ENCODE peak calls at places on chromosomes 3 and 15, in nine cellular contexts. O is fibroblast of mammary gland; K is AG09309; C is AG10803; V is GM23248; D is CD8-positive, alpha-beta T cell; J is psoas muscle; X is OCI-LY7; H is spleen. M is an unnamed sample.

GRCh38 chr3:59818033-59818936 is 768.5 kb upstream of the CFAP20DC start:
- DNase-seq in J (peak), C (peak), D (no peak), H (no peak), O (peak), V (peak), X (no peak), K (peak), M (no peak)

GRCh38 chr3:137410028-137410427 is 354.1 kb upstream of the SOX14 start:
- DNase-seq in H (no peak), O (no peak), K (no peak), D (no peak), C (no peak), J (no peak), X (no peak), V (no peak), M (no peak)

GRCh38 chr3:30747771-30748281 is 141.4 kb downstream of the TGFBR2 start:
- DNase-seq in C (peak), D (no peak), V (peak), O (peak), K (peak), X (peak), J (no peak), H (no peak), M (no peak)

GRCh38 chr3:125116311-125117069 is 60.7 kb upstream of the HEG1 start:
- DNase-seq in C (peak), K (no peak), O (peak), V (peak), H (no peak), J (no peak), X (no peak), D (no peak), M (no peak)

GRCh38 chr3:153087595-153088566 is 74.1 kb upstream of the RAP2B start:
- DNase-seq in O (peak), D (no peak), C (peak), X (no peak), V (peak), K (peak), H (no peak), J (no peak), M (no peak)

GRCh38 chr3:100257601-100258000 is 3.2 kb upstream of the TBC1D23 start:
- DNase-seq in X (no peak), C (peak), D (no peak), O (peak), H (no peak), V (peak), J (peak), K (peak), M (no peak)

GRCh38 chr15:40618906-40619305 is 24.9 kb downstream of the KNL1 start:
- DNase-seq in K (no peak), J (no peak), D (no peak), H (no peak), X (no peak), V (peak), C (no peak), O (no peak), M (no peak)

GRCh38 chr15:100623301-100623700 is 20.9 kb downstream of the ASB7 start:
- DNase-seq in J (no peak), K (no peak), H (no peak), V (peak), O (peak), C (peak), D (no peak), X (no peak), M (no peak)

GRCh38 chr3:148379763-148380162 is 317.9 kb upstream of the AGTR1 start:
- DNase-seq in K (peak), D (no peak), O (peak), J (no peak), X (peak), C (peak), H (no peak), V (peak), M (peak)

GRCh38 chr3:197356741-197357140 is 58.3 kb upstream of the DLG1 start:
- DNase-seq in O (no peak), X (no peak), D (no peak), J (no peak), K (no peak), C (no peak), H (no peak), V (no peak), M (no peak)
- H3K4me3 ChIP-seq in O (no peak), X (no peak), D (no peak), J (peak), K (no peak), C (peak), H (no peak), V (no peak), M (peak)

GRCh38 chr3:138935505-138935863 is 11.5 kb downstream of the FOXL2 start:
- DNase-seq in H (no peak), C (no peak), D (no peak), X (no peak), O (no peak), V (no peak), J (no peak), K (no peak), M (no peak)
- H3K4me3 ChIP-seq in H (peak), C (no peak), D (peak), X (peak), O (no peak), V (no peak), J (peak), K (no peak), M (peak)

DNA sequence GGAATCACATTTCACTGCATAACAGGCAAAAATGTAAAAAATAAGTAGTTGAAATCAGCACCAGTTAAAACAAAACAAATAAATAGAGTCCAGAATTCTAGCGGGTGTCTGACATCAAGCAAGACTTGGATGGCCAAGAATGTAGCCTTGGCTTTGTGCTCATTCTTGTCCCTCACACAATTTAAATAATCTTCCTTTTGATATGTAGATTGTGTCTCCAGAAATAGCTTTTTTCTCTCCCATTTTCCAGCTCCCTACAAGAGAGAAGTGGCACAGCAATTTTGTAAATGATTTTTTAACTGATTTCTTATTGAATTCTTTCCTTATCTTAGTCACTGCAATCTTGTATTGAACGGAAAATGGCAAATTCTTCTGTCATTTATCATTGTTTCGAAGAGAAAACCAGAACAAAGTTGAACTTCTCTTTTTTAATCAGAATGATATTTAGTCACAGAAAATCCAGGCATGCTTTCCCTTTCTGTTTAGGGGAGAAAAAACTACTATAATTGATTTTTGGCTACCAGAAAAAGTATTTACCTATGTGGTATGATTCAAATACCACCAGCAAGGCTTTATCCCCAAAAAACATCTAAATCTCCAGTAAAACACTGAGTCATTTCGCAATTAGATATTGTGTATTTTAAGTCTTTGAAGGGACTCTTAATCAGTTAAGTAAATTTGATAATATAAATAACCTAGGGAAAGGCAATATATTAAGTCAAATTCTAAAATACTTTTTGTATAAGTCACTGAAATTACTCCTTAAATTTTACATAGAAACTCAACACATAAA is 481.8 kb downstream of the GBE1 start:
- DNase-seq in K (no peak), X (no peak), O (no peak), J (no peak), D (no peak), C (no peak), V (peak), H (no peak), M (no peak)
- H3K4me3 ChIP-seq in K (no peak), X (no peak), O (no peak), J (no peak), D (no peak), C (no peak), V (no peak), H (no peak), M (no peak)

DNA sequence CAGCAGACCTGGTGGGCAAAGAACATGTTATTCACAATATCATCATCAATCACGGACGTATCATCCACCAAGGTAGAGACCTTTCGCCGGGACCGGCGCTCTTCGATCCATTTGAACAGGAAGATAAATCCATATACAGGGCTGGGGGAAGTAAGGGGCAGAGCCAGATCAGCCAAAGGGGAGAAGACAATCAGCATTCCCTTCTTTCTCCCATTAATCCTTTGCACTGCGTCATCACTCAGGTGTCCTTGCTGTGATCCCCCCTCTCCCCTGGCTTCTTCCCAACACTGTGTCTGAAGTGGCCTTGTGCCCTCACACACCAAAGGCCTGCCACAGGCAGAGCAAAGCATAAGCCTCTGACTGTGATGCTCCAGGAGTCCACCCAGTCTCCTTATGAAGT is 36.4 kb downstream of the SEMA3G start:
- DNase-seq in O (no peak), K (no peak), J (peak), X (no peak), D (no peak), V (no peak), H (peak), C (no peak), M (no peak)
- H3K4me3 ChIP-seq in O (peak), K (peak), J (peak), X (peak), D (no peak), V (peak), H (peak), C (peak), M (no peak)

DNA sequence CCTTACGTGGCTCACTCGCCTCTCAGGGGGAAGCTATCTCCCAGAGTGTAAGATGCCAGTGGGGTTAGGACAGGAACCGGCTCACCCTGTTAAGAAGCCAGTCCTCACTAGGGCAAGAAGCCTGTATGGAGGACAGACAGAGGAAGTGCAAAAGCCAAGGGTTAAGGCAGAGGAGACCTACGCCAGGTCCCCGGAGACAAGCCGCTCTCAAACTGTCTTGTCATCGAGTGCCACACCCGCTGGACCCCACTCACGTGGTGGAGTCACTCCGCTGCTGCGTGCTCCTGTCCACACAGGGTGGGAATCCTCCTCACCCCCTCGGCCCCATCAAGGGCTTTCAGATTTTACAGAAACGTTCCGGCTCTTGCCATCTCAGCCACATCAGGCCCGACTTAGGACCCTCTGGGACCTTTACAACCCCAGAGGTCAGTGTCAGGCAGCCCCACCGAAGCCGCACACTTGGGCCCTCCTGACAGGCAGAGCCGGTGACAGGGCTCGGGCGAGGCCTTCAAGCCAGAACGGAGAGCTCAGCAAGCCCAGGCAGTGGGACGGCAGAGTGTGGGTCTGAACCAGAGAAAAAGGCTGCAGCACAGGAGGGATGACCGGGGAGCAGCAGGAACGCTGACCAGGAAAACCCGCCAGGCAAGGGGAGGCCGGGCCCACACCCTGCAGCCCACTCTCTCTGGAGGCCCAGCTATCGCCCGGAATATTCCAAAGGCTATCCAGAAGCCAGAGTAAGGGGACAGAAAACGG is 61.7 kb downstream of the XXYLT1 start:
- DNase-seq in O (no peak), K (no peak), C (peak), V (peak), X (peak), J (peak), D (no peak), H (peak), M (no peak)
- H3K4me3 ChIP-seq in O (peak), K (no peak), C (peak), V (peak), X (no peak), J (peak), D (no peak), H (no peak), M (no peak)

GRCh38 chr3:183306798-183307671 is 54.0 kb downstream of the B3GNT5 start:
- DNase-seq in D (peak), O (peak), J (peak), V (peak), H (peak), K (no peak), C (peak), X (peak), M (peak)
- H3K4me3 ChIP-seq in D (no peak), O (no peak), J (peak), V (no peak), H (no peak), K (no peak), C (no peak), X (no peak), M (peak)

DNA sequence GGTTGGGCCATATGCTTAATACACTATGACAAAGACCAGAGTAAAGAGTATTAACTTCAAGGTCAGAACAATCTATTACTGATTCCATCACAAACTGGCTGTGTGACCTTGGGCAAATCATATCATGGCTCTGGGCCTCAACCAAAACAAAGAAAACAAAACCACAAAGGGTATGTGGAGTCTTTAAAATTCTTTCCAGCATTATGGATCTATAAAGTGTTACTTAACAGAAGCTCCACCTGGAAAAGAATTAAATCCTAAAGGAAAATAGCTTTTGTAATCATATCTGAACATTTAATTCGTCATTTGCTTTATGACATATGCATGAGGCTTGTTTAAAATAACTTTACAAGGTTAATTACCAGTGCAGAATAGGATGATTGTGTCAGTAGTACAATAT is 265.5 kb downstream of the SATB1 start:
- DNase-seq in O (no peak), C (no peak), K (no peak), D (no peak), X (no peak), J (no peak), V (no peak), H (no peak), M (no peak)
- H3K4me3 ChIP-seq in O (no peak), C (no peak), K (no peak), D (no peak), X (no peak), J (no peak), V (no peak), H (no peak), M (no peak)

DNA sequence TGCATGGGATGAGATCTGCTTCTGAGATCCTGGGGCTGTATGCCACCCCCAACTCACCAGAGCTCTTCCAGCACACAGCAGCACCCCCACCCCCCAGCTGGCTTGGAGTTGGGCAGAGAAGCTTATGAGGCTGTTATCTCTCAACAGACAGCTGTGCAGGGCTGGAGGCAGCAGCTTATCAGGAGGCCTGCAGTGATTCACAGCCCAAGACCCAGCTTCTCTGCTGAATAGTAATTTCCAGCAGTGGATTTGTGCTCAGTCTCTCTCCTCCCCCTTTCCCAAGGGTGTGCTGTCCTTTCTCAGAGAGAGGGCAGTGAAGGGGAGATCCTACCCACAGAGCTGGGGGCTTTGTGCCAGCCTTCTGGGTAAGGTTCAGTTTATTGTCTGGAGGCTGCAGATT is 2.1 kb downstream of the RPP25 start:
- DNase-seq in V (peak), C (no peak), H (peak), O (peak), J (no peak), K (peak), D (no peak), X (no peak), M (no peak)
- H3K4me3 ChIP-seq in V (no peak), C (no peak), H (peak), O (peak), J (no peak), K (no peak), D (no peak), X (peak), M (no peak)

M was measured in MM.1S.